ENCODE peak calls at places on chromosomes 1 and 21, in six cellular contexts. I is fibroblast of lung; M is breast epithelium; H is psoas muscle; K is CD8-positive, alpha-beta memory T cell; T is pancreas. J is an unnamed sample.
A peak's percentile ranks its signal among the peaks of the same experiment; 100 is the strongest.

GRCh38 chr21:46317710-46318463 is 5.8 kb downstream of the C21orf58 start:
- DNase-seq in I (no peak), M (no peak), H (no peak), K (no peak), T (no peak), J (peak; percentile 63)

GRCh38 chr1:12047120-12047876 is 15.8 kb upstream of the TNFRSF8 start:
- DNase-seq in I (peak; percentile 87), M (no peak), H (no peak), K (peak; percentile 61), T (no peak), J (no peak)

GRCh38 chr21:15631342-15631741 is 98.4 kb upstream of the USP25 start:
- DNase-seq in I (peak; percentile 72), M (no peak), H (no peak), K (no peak), T (no peak), J (no peak)

GRCh38 chr1:186042216-186042615 is 308.0 kb downstream of the HMCN1 start:
- DNase-seq in I (peak; percentile 41), M (no peak), H (no peak), K (no peak), T (no peak), J (no peak)

GRCh38 chr21:42340187-42340586 is 10.6 kb downstream of the TFF2 start:
- DNase-seq in I (no peak), M (no peak), H (no peak), K (no peak), T (no peak), J (no peak)

GRCh38 chr1:227368009-227368408 is 49.7 kb upstream of the CDC42BPA start:
- DNase-seq in I (no peak), M (no peak), H (no peak), K (no peak), T (no peak), J (no peak)

GRCh38 chr1:14707774-14708450 is 109.4 kb downstream of the KAZN start:
- DNase-seq in I (no peak), M (no peak), H (no peak), K (no peak), T (no peak), J (no peak)

GRCh38 chr1:245549981-245550701 is 395.4 kb downstream of the KIF26B start:
- DNase-seq in I (no peak), M (no peak), H (no peak), K (no peak), T (no peak), J (no peak)

GRCh38 chr1:7462627-7463026 is 308.5 kb upstream of the VAMP3 start:
- DNase-seq in I (no peak), M (no peak), H (no peak), K (no peak), T (no peak), J (no peak)

GRCh38 chr1:192448026-192448578 is 127.5 kb upstream of the RGS1 start:
- DNase-seq in I (peak; percentile 54), M (no peak), H (no peak), K (no peak), T (no peak), J (no peak)

GRCh38 chr1:25478633-25479032 is 47.9 kb downstream of the MACO1 start:
- DNase-seq in I (no peak), M (no peak), H (no peak), K (no peak), T (peak; percentile 22), J (no peak)

GRCh38 chr21:34320006-34320405 is 43.8 kb upstream of the KCNE2 start:
- DNase-seq in I (peak; percentile 59), M (no peak), H (no peak), K (no peak), T (no peak), J (no peak)

GRCh38 chr1:117312453-117313138 is 54.7 kb upstream of the MAN1A2 start:
- DNase-seq in I (peak; percentile 62), M (no peak), H (no peak), K (no peak), T (peak; percentile 16), J (no peak)

GRCh38 chr21:45852886-45853400 is 128.6 kb upstream of the COL6A1 start:
- DNase-seq in I (no peak), M (peak; percentile 37), H (no peak), K (no peak), T (no peak), J (no peak)

GRCh38 chr21:43767980-43768867 is 7.9 kb downstream of the CSTB start:
- DNase-seq in I (peak; percentile 90), M (no peak), H (peak; percentile 53), K (no peak), T (peak; percentile 61), J (peak; percentile 60)

GRCh38 chr21:31289702-31290101 is 54.4 kb downstream of the TIAM1 start:
- DNase-seq in I (no peak), M (no peak), H (no peak), K (no peak), T (no peak), J (no peak)

GRCh38 chr1:208717490-208717889 is 473.3 kb upstream of the PLXNA2 start:
- DNase-seq in I (no peak), M (no peak), H (no peak), K (no peak), T (no peak), J (no peak)

GRCh38 chr1:30818568-30819243 is 61.1 kb upstream of the LAPTM5 start:
- DNase-seq in I (peak; percentile 71), M (no peak), H (no peak), K (no peak), T (no peak), J (no peak)

GRCh38 chr1:159071970-159072582 is 4.5 kb downstream of the AIM2 start:
- DNase-seq in I (peak; percentile 65), M (no peak), H (no peak), K (no peak), T (no peak), J (no peak)

GRCh38 chr1:45840704-45841103 is 37.3 kb downstream of the MAST2 start:
- DNase-seq in I (no peak), M (no peak), H (no peak), K (no peak), T (no peak), J (no peak)

GRCh38 chr1:37999434-38000232 is 5.7 kb downstream of the FHL3 start:
- DNase-seq in I (peak; percentile 75), M (no peak), H (peak; percentile 59), K (no peak), T (peak; percentile 45), J (peak; percentile 68)

GRCh38 chr1:38000233-38000528 is 5.1 kb downstream of the FHL3 start:
- DNase-seq in I (no peak), M (no peak), H (no peak), K (no peak), T (no peak), J (no peak)

GRCh38 chr1:37998913-37999433 is 6.3 kb downstream of the FHL3 start:
- DNase-seq in I (no peak), M (no peak), H (peak; percentile 51), K (no peak), T (no peak), J (peak; percentile 22)

GRCh38 chr1:37997256-37998088 is 7.7 kb upstream of the SF3A3 start:
- DNase-seq in I (no peak), M (no peak), H (no peak), K (no peak), T (no peak), J (peak; percentile 22)

DNA sequence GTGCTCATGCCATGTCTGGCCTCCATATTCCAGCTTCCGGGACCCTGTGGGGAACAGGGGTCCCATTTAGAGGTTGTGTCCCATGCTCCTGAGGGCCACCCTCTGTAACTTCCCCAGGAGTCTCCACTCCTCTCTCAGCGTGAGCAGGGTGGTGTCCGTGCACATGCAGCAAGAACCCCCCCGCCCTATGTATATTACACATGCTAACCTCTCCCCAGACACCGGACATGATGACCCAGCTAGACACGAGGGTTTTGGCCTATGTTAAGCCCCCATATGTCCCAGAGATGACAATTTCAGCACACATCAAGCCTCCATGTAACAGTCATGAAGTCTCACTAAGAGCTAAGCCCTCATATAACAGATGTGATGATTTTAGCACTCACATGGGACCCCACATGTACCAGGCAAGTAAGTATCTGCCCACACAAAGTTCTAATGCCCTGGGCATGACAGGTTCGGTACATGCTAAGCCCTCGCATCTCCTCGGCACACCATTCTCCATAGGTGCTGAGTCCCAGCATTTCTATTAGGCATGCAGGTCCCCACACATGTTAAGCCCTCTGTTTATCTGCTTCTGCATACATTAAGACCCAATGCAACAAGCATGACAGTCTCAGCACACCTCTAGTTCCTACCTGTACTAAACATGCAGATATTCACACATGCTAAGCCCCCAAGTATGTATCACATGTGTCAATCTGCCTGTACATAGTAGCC is 7.1 kb downstream of the FHL3 start:
- DNase-seq in I (no peak), M (no peak), H (no peak), K (no peak), T (no peak), J (no peak)
- H3K4me1 ChIP-seq in I (peaks cover 58% of the 10 kb centered on the region), M (peaks cover 9% of the 10 kb centered on the region), H (peaks cover 53% of the 10 kb centered on the region), K (peaks cover 7% of the 10 kb centered on the region), T (peaks cover 10% of the 10 kb centered on the region), J (peaks cover 25% of the 10 kb centered on the region)

GRCh38 chr1:184418955-184419733 is 32.3 kb downstream of the C1orf21 start:
- DNase-seq in I (peak; percentile 21), M (no peak), H (no peak), K (no peak), T (no peak), J (no peak)
- H3K4me1 ChIP-seq in I (peaks cover 4% of the 10 kb centered on the region), M (no peaks in the 10 kb centered on the region), H (peaks cover 82% of the 10 kb centered on the region), K (no peaks in the 10 kb centered on the region), T (no peaks in the 10 kb centered on the region), J (peaks cover 21% of the 10 kb centered on the region)

GRCh38 chr1:5424802-5425201 is 567.4 kb downstream of the NPHP4 start:
- DNase-seq in I (no peak), M (no peak), H (no peak), K (no peak), T (no peak), J (no peak)

GRCh38 chr1:5428391-5428790 is 563.8 kb downstream of the NPHP4 start:
- DNase-seq in I (no peak), M (no peak), H (no peak), K (no peak), T (peak; percentile 24), J (no peak)

GRCh38 chr1:5427026-5427613 is 565.1 kb downstream of the NPHP4 start:
- DNase-seq in I (no peak), M (no peak), H (no peak), K (peak; percentile 9), T (no peak), J (no peak)

GRCh38 chr1:5423109-5423508 is 569.1 kb downstream of the NPHP4 start:
- DNase-seq in I (no peak), M (no peak), H (no peak), K (peak; percentile 58), T (peak; percentile 31), J (peak; percentile 23)

GRCh38 chr1:5425304-5425703 is 566.9 kb downstream of the NPHP4 start:
- DNase-seq in I (no peak), M (no peak), H (no peak), K (no peak), T (no peak), J (no peak)
- H3K4me1 ChIP-seq in I (no peaks in the 10 kb centered on the region), M (no peaks in the 10 kb centered on the region), H (no peaks in the 10 kb centered on the region), K (peaks cover 24% of the 10 kb centered on the region), T (no peaks in the 10 kb centered on the region), J (no peaks in the 10 kb centered on the region)

GRCh38 chr1:221099747-221100146 is 220.5 kb downstream of the HLX start:
- DNase-seq in I (no peak), M (no peak), H (no peak), K (no peak), T (no peak), J (no peak)
- H3K4me1 ChIP-seq in I (peaks cover 21% of the 10 kb centered on the region), M (no peaks in the 10 kb centered on the region), H (no peaks in the 10 kb centered on the region), K (no peaks in the 10 kb centered on the region), T (no peaks in the 10 kb centered on the region), J (peaks cover 2% of the 10 kb centered on the region)

GRCh38 chr1:244451951-244452795 is 464 bp upstream of the ADSS2 start:
- DNase-seq in I (peak; percentile 97), M (peak; percentile 98), H (peak; percentile 100), K (peak; percentile 99), T (peak; percentile 99), J (peak; percentile 100)
- H3K4me1 ChIP-seq in I (peaks cover 10% of the 10 kb centered on the region), M (peaks cover 15% of the 10 kb centered on the region), H (peaks cover 22% of the 10 kb centered on the region), K (peaks cover 39% of the 10 kb centered on the region), T (peaks cover 22% of the 10 kb centered on the region), J (peaks cover 3% of the 10 kb centered on the region)

GRCh38 chr1:35560256-35561225 is 2.9 kb downstream of the NCDN start:
- DNase-seq in I (no peak), M (peak; percentile 85), H (peak; percentile 67), K (no peak), T (peak; percentile 80), J (peak; percentile 68)
- H3K4me1 ChIP-seq in I (peaks cover 7% of the 10 kb centered on the region), M (peaks cover 18% of the 10 kb centered on the region), H (peaks cover 28% of the 10 kb centered on the region), K (peaks cover 23% of the 10 kb centered on the region), T (peaks cover 8% of the 10 kb centered on the region), J (no peaks in the 10 kb centered on the region)

J was measured in right cardiac atrium.